ENCODE peak calls at places on chromosomes 5 and 9, in five cellular contexts. F is cardiac fibroblast; L is fibroblast of lung; A is CD8-positive, alpha-beta T cell; G is ascending aorta. X is an unnamed sample.

GRCh38 chr5:141992349-141992963 is 20.4 kb downstream of the GNPDA1 start:
- DNase-seq in G (no peak), L (peak), F (peak), A (peak), X (peak)

GRCh38 chr5:177304392-177305119 is 957 bp downstream of the PRELID1 start:
- DNase-seq in G (no peak), A (no peak), F (peak), L (no peak), X (no peak)

GRCh38 chr9:75892168-75892901 is 1.9 kb downstream of the PCSK5 start:
- DNase-seq in G (no peak), L (peak), F (peak), A (no peak), X (no peak)

GRCh38 chr9:93305497-93306020 is 121.6 kb downstream of the WNK2 start:
- DNase-seq in L (no peak), F (no peak), A (no peak), G (no peak), X (no peak)

GRCh38 chr5:16616536-16617271 is at the start of gene RETREG1:
- DNase-seq in F (no peak), L (no peak), G (peak), A (peak), X (no peak)

GRCh38 chr9:127177221-127177620 is 54.8 kb upstream of the ANGPTL2 start:
- DNase-seq in L (no peak), G (no peak), F (no peak), A (no peak), X (no peak)

GRCh38 chr5:17192191-17192590 is 25.2 kb upstream of the BASP1 start:
- DNase-seq in G (no peak), L (no peak), A (no peak), F (no peak), X (no peak)

GRCh38 chr5:684771-685216 is 8.4 kb downstream of the TPPP start:
- DNase-seq in A (no peak), L (no peak), F (no peak), G (no peak), X (no peak)

GRCh38 chr9:137007060-137007815 is 10.9 kb upstream of the CLIC3 start:
- DNase-seq in G (no peak), F (no peak), L (peak), A (no peak), X (no peak)

GRCh38 chr5:113378960-113379541 is 55.7 kb downstream of the TSSK1B start:
- DNase-seq in F (peak), A (peak), G (no peak), L (peak), X (peak)

GRCh38 chr5:87541668-87542067 is 128.9 kb upstream of the CCNH start:
- DNase-seq in F (no peak), G (no peak), A (no peak), L (no peak), X (no peak)

GRCh38 chr5:151284392-151284967 is 19.1 kb downstream of the SLC36A3 start:
- DNase-seq in A (no peak), F (no peak), L (no peak), G (no peak), X (no peak)
- TF ChIP-seq CTCF in A (no peak), F (no peak), L (no peak), G (no peak), X (no peak)

DNA sequence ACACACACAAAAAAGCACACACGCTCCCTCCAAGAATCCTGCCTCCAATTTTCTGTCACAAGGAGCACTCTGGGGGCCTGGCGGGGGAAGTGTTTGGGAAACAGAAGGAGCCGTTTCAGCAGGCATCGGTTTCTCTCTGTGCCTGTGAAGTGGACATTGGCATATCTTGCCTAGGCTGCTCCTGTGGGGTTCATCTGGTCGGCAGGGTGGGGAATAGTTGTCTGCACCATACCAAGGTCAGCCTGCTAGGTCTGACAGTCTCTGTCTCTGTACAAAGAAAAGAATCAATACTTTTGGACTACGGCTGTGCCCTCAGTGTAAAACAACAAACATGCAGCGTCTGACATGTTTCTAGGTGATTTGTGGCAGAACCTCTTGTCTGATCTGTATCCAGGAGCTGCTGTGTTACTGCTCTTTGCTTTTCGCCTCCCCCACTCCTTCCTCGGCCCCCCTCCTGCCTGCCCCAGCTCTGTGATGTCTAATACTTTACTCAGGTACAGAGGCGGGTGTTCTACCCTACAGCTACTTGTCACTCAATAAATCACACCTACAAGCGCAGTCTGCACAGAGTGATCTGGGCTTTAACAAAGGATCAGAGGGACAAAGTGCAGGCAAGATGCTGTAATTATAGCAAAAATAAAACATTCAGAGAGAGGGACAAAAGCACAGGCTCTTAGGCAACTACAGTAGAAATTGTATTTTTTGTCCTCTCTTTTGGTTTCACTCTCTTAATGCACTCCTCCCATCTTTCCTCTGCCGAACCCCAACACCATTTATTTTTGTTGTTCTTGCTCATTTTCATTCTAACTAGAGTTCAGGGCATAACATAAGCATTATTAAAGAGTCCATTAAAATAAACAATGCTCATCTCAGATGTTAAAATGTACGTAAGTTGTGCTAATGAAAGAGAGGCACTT is 216.7 kb downstream of the BNC2 start:
- DNase-seq in A (no peak), F (peak), G (no peak), L (peak), X (no peak)
- H3K4me3 ChIP-seq in A (no peak), F (no peak), G (peak), L (peak), X (no peak)

DNA sequence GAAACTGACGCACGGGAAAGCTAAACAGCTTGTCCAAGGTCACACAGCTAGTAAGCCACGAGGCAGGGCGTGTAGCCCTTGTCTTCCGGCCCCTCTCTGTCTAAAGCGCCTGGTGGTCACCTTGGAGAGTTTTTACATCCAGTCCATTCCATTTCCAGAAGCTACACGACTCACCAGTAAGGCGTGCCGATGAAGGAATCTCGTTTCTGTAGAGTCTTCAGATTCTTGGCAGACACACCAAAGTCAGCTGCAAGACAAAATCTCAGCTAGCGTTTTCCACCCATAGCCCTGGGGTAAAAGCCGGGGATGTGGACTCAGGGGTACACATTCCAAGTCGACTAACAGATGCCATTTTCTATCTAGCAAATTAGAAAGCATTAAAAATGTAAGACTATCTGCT is 80.4 kb downstream of the STK10 start:
- DNase-seq in G (no peak), L (peak), A (no peak), F (peak), X (peak)
- TF ChIP-seq CTCF in G (no peak), L (no peak), A (no peak), F (peak), X (no peak)

DNA sequence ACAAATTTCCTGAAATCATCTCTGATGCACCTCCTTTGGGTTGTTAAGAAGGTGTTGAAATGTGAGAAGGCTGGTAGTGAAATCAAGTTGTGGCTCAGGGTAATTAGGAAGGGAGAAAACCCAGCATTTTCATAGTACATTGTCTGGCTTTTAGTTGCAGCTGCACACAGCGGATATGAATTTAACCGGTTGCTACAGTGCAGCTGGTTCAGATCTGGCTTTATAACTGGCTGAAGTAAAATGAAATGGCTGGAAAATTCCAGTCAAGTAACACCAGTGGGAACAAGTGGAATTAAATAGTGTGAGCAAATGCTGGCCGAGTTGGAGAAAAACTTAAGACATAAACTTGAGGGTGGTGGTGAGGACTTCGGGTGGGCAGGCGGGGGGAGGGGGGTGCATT is 17.6 kb downstream of the RGMB start:
- DNase-seq in G (no peak), A (no peak), F (no peak), L (no peak), X (no peak)
- H3K4me3 ChIP-seq in G (no peak), A (no peak), F (no peak), L (no peak), X (no peak)

GRCh38 chr9:34256104-34256503 is 73.0 kb downstream of the KIF24 start:
- DNase-seq in L (peak), F (no peak), A (no peak), G (no peak), X (no peak)
- TF ChIP-seq CTCF in L (no peak), F (no peak), A (no peak), G (no peak), X (peak)

GRCh38 chr9:133727876-133728441 is 10.2 kb downstream of the SARDH start:
- DNase-seq in G (no peak), A (no peak), F (no peak), L (no peak), X (no peak)
- H3K4me3 ChIP-seq in G (no peak), A (no peak), F (no peak), L (no peak), X (no peak)

GRCh38 chr9:83996126-83996525 is 15.5 kb downstream of the RMI1 start:
- DNase-seq in G (no peak), L (no peak), A (no peak), F (no peak), X (no peak)

GRCh38 chr9:83991355-83991754 is 10.8 kb downstream of the RMI1 start:
- DNase-seq in A (no peak), F (no peak), G (no peak), L (no peak), X (no peak)

GRCh38 chr9:83988411-83988810 is 7.8 kb downstream of the RMI1 start:
- DNase-seq in L (no peak), G (no peak), F (no peak), A (no peak), X (no peak)

GRCh38 chr9:83992901-83993300 is 12.3 kb downstream of the RMI1 start:
- DNase-seq in L (no peak), F (no peak), A (no peak), G (no peak), X (no peak)

GRCh38 chr9:83992407-83992806 is 11.8 kb downstream of the RMI1 start:
- DNase-seq in L (peak), G (no peak), A (no peak), F (peak), X (no peak)
- TF ChIP-seq CTCF in L (no peak), G (no peak), A (no peak), F (no peak), X (no peak)